ENCODE peak calls at places on chromosomes 3 and 15, in ten cellular contexts. F, R, B, S, D, I, H, L, Q and K are unnamed samples.

GRCh38 chr3:134659391-134660045 is 8.7 kb upstream of the KY start:
- DNase-seq in F (no peak), R (no peak), B (no peak), S (no peak), D (no peak), I (no peak), H (no peak), L (no peak), Q (no peak), K (no peak)

GRCh38 chr15:71043373-71043772 is 71.9 kb upstream of the THSD4 start:
- DNase-seq in F (no peak), R (no peak), B (no peak), S (no peak), D (no peak), I (no peak), H (no peak), L (no peak), Q (no peak), K (no peak)

GRCh38 chr3:134600685-134601502 is 49.9 kb downstream of the KY start:
- DNase-seq in F (peak; percentile 8), R (peak; percentile 84), B (no peak), S (no peak), D (peak; percentile 93), I (peak; percentile 56), H (peak; percentile 67), L (peak; percentile 93), Q (peak; percentile 69), K (no peak)

GRCh38 chr15:77251662-77252061 is 168.2 kb downstream of the PEAK1 start:
- DNase-seq in F (no peak), R (peak; percentile 74), B (no peak), S (no peak), D (no peak), I (peak; percentile 2), H (no peak), L (no peak), Q (no peak), K (no peak)

GRCh38 chr3:132593950-132594328 is 3.1 kb upstream of the ACKR4 start:
- DNase-seq in F (peak; percentile 8), R (no peak), B (no peak), S (no peak), D (no peak), I (peak; percentile 93), H (no peak), L (no peak), Q (no peak), K (no peak)

GRCh38 chr3:134085034-134085775 is 55.5 kb upstream of the SLCO2A1 start:
- DNase-seq in F (no peak), R (no peak), B (no peak), S (no peak), D (peak; percentile 33), I (no peak), H (no peak), L (no peak), Q (no peak), K (no peak)

GRCh38 chr15:96330450-96331140 is at the start of gene NR2F2:
- DNase-seq in F (no peak), R (peak; percentile 98), B (peak; percentile 99), S (peak; percentile 85), D (peak; percentile 89), I (peak; percentile 98), H (peak; percentile 98), L (peak; percentile 98), Q (peak; percentile 96), K (peak; percentile 97)

GRCh38 chr15:99558084-99558483 is 7.7 kb upstream of the MEF2A start:
- DNase-seq in F (no peak), R (no peak), B (no peak), S (no peak), D (no peak), I (no peak), H (no peak), L (no peak), Q (no peak), K (no peak)

GRCh38 chr15:30903497-30904187 is at the start of gene FAN1:
- DNase-seq in F (peak; percentile 61), R (peak; percentile 91), B (peak; percentile 91), S (no peak), D (peak; percentile 95), I (peak; percentile 90), H (peak; percentile 92), L (peak; percentile 95), Q (peak; percentile 83), K (peak; percentile 77)

GRCh38 chr15:30906366-30906765 is 2.7 kb downstream of the FAN1 start:
- DNase-seq in F (no peak), R (no peak), B (no peak), S (no peak), D (no peak), I (no peak), H (no peak), L (no peak), Q (no peak), K (no peak)

GRCh38 chr15:30904812-30905211 is 1.1 kb downstream of the FAN1 start:
- DNase-seq in F (no peak), R (no peak), B (no peak), S (no peak), D (no peak), I (no peak), H (no peak), L (no peak), Q (no peak), K (no peak)

GRCh38 chr15:30901889-30902288 is 1.8 kb upstream of the FAN1 start:
- DNase-seq in F (no peak), R (no peak), B (no peak), S (no peak), D (no peak), I (no peak), H (no peak), L (no peak), Q (no peak), K (no peak)

GRCh38 chr15:30905821-30906220 is 2.1 kb downstream of the FAN1 start:
- DNase-seq in F (no peak), R (peak; percentile 41), B (no peak), S (no peak), D (no peak), I (no peak), H (no peak), L (no peak), Q (no peak), K (no peak)
- TF ChIP-seq POLR2AphosphoS5 in F (no peak), R (no peak), B (no peak), S (no peak), D (no peak), I (no peak), H (no peak), L (no peak), Q (no peak), K (no peak)

GRCh38 chr15:98395974-98396627 is 252.2 kb upstream of the IGF1R start:
- DNase-seq in F (no peak), R (no peak), B (no peak), S (no peak), D (no peak), I (no peak), H (no peak), L (no peak), Q (no peak), K (no peak)

GRCh38 chr15:98401029-98401428 is 247.3 kb upstream of the IGF1R start:
- DNase-seq in F (no peak), R (no peak), B (peak; percentile 80), S (no peak), D (no peak), I (no peak), H (no peak), L (no peak), Q (no peak), K (no peak)

GRCh38 chr15:98400120-98400519 is 248.2 kb upstream of the IGF1R start:
- DNase-seq in F (no peak), R (no peak), B (no peak), S (no peak), D (no peak), I (no peak), H (no peak), L (no peak), Q (no peak), K (no peak)

GRCh38 chr15:98397411-98397810 is 250.9 kb upstream of the IGF1R start:
- DNase-seq in F (no peak), R (no peak), B (no peak), S (no peak), D (no peak), I (no peak), H (no peak), L (no peak), Q (no peak), K (no peak)

GRCh38 chr15:98398886-98399285 is 249.5 kb upstream of the IGF1R start:
- DNase-seq in F (no peak), R (no peak), B (no peak), S (no peak), D (no peak), I (no peak), H (no peak), L (no peak), Q (no peak), K (no peak)
- H3K4me1 ChIP-seq in F (no peaks in the 10 kb centered on the region), R (peaks cover 17% of the 10 kb centered on the region), B (no peaks in the 10 kb centered on the region), S (no peaks in the 10 kb centered on the region), D (no peaks in the 10 kb centered on the region), I (no peaks in the 10 kb centered on the region), H (no peaks in the 10 kb centered on the region), L (no peaks in the 10 kb centered on the region), Q (no peaks in the 10 kb centered on the region), K (no peaks in the 10 kb centered on the region)

GRCh38 chr3:189826566-189826965 is 195.4 kb downstream of the TP63 start:
- DNase-seq in F (no peak), R (no peak), B (no peak), S (no peak), D (no peak), I (no peak), H (no peak), L (no peak), Q (no peak), K (no peak)

GRCh38 chr3:189820365-189820720 is 189.2 kb downstream of the TP63 start:
- DNase-seq in F (no peak), R (no peak), B (no peak), S (no peak), D (no peak), I (no peak), H (no peak), L (no peak), Q (no peak), K (no peak)

GRCh38 chr3:189821251-189821650 is 190.1 kb downstream of the TP63 start:
- DNase-seq in F (no peak), R (no peak), B (no peak), S (no peak), D (no peak), I (no peak), H (no peak), L (no peak), Q (no peak), K (no peak)

GRCh38 chr3:189824629-189825312 is 193.6 kb downstream of the TP63 start:
- DNase-seq in F (peak; percentile 75), R (no peak), B (no peak), S (no peak), D (no peak), I (peak; percentile 78), H (no peak), L (no peak), Q (no peak), K (no peak)

GRCh38 chr3:189822726-189823125 is 191.5 kb downstream of the TP63 start:
- DNase-seq in F (no peak), R (peak; percentile 28), B (no peak), S (no peak), D (no peak), I (no peak), H (no peak), L (no peak), Q (no peak), K (no peak)
- TF ChIP-seq CTCF in F (peak; percentile 28), R (peak; percentile 42), B (no peak), S (peak; percentile 31), D (no peak), I (no peak), H (no peak), L (no peak), Q (no peak), K (no peak)

DNA sequence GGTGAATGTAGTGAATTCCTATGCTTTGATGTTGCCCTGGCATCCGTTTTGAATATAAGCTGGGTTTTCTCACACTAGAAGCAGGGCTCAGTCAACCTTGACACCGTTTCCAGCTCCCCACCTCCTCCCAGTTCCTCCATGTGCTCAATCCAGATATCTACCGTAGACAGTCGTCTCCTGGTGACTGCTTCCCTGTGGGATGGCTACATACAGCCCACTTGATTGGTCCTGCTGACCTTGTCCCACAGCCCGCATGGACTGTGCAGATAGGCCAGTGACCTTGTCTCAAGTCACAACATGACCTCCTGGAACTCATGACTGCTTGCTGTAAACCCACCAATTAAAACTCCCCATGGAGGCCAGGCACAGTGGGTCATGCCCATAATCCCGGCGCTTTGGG is 8.1 kb downstream of the SEMA7A start:
- DNase-seq in F (no peak), R (no peak), B (no peak), S (no peak), D (no peak), I (no peak), H (no peak), L (no peak), Q (peak; percentile 77), K (no peak)
- TF ChIP-seq POLR2AphosphoS5 in F (no peak), R (no peak), B (no peak), S (no peak), D (no peak), I (no peak), H (no peak), L (no peak), Q (peak; percentile 46), K (no peak)